ENCODE peak calls at places on chromosomes 11 and 22, in ten cellular contexts. M is right cardiac atrium; C is naive thymus-derived CD4-positive, alpha-beta T cell; B is endodermal cell; Q is right atrium auricular region; L is testis; T is tibial nerve; Z is lung; I is AG04450; E is AG09309. U is an unnamed sample.

GRCh38 chr11:117823294-117823940 is 1.1 kb downstream of the FXYD2 start:
- DNase-seq in M (peak; percentile 45), T (no peak), C (peak; percentile 67), B (peak; percentile 79), Z (no peak), Q (no peak), I (no peak), E (no peak), L (peak; percentile 12), U (no peak)

GRCh38 chr22:23829845-23830372 is 8.9 kb downstream of the DERL3 start:
- DNase-seq in L (no peak), B (no peak), Q (no peak), C (no peak), E (peak; percentile 85), M (no peak), Z (no peak), I (peak; percentile 77), T (no peak), U (no peak)

GRCh38 chr11:117072517-117073218 is 25.6 kb downstream of the SIK3 start:
- DNase-seq in C (no peak), M (no peak), I (peak; percentile 75), T (no peak), E (peak; percentile 79), B (no peak), L (no peak), Q (no peak), Z (no peak), U (peak; percentile 92)

GRCh38 chr11:107562647-107563208 is 2.8 kb downstream of the ALKBH8 start:
- DNase-seq in I (no peak), L (no peak), Q (no peak), E (no peak), C (no peak), M (no peak), Z (no peak), B (no peak), T (no peak), U (no peak)

GRCh38 chr22:32005453-32005852 is 37.6 kb upstream of the SLC5A1 start:
- DNase-seq in C (no peak), B (no peak), E (peak; percentile 24), I (no peak), M (no peak), L (no peak), Z (no peak), Q (no peak), T (no peak), U (no peak)

GRCh38 chr11:67073908-67074307 is 17.3 kb downstream of the RHOD start:
- DNase-seq in I (no peak), M (no peak), C (no peak), T (no peak), E (no peak), L (no peak), B (no peak), Z (no peak), Q (no peak), U (no peak)

GRCh38 chr11:129605815-129606214 is 209.8 kb upstream of the TMEM45B start:
- DNase-seq in B (no peak), Q (no peak), T (no peak), M (no peak), I (no peak), Z (no peak), L (no peak), E (no peak), C (no peak), U (no peak)

GRCh38 chr11:4118107-4118506 is 23.5 kb downstream of the RRM1 start:
- DNase-seq in Q (no peak), B (no peak), E (no peak), M (no peak), T (no peak), I (no peak), C (no peak), Z (no peak), L (no peak), U (no peak)

GRCh38 chr11:109612481-109612880 is 190.5 kb downstream of the C11orf87 start:
- DNase-seq in M (no peak), C (no peak), E (no peak), B (no peak), Z (no peak), Q (no peak), I (no peak), L (no peak), T (no peak), U (no peak)

GRCh38 chr11:129359748-129360147 is 15.9 kb upstream of the BARX2 start:
- DNase-seq in I (no peak), C (no peak), M (no peak), L (no peak), T (no peak), Q (no peak), E (no peak), Z (no peak), B (no peak), U (no peak)

GRCh38 chr11:2151500-2152257 is 9.3 kb downstream of the INS start:
- DNase-seq in B (peak; percentile 95), Q (peak; percentile 83), I (peak; percentile 27), T (peak; percentile 80), M (peak; percentile 74), Z (peak; percentile 78), E (peak; percentile 4), L (peak; percentile 91), C (peak; percentile 81), U (peak; percentile 28)
- H3K4me3 ChIP-seq in B (no peak overlapping the region), Q (no peak overlapping the region), I (no peak overlapping the region), T (peak overlapping the region; percentile 11), M (no peak overlapping the region), Z (no peak overlapping the region), E (no peak overlapping the region), L (no peak overlapping the region), C (peak overlapping the region; percentile 44), U (no peak overlapping the region)

GRCh38 chr11:115660072-115660805 is 156.0 kb upstream of the CADM1 start:
- DNase-seq in M (no peak), Q (no peak), C (no peak), Z (no peak), I (no peak), L (no peak), T (no peak), B (peak; percentile 64), E (no peak), U (no peak)

GRCh38 chr11:115657586-115657985 is 153.4 kb upstream of the CADM1 start:
- DNase-seq in C (no peak), I (no peak), B (no peak), E (no peak), Q (no peak), T (no peak), L (no peak), Z (no peak), M (no peak), U (no peak)

GRCh38 chr11:115656041-115656440 is 151.8 kb upstream of the CADM1 start:
- DNase-seq in C (no peak), Q (no peak), L (no peak), E (no peak), B (no peak), M (no peak), I (no peak), T (no peak), Z (no peak), U (no peak)

GRCh38 chr11:115656684-115657083 is 152.5 kb upstream of the CADM1 start:
- DNase-seq in B (no peak), Z (no peak), E (no peak), C (no peak), M (no peak), Q (no peak), T (no peak), I (no peak), L (no peak), U (no peak)

GRCh38 chr11:115659061-115659963 is 155.1 kb upstream of the CADM1 start:
- DNase-seq in B (peak; percentile 79), Z (no peak), I (no peak), Q (no peak), L (peak; percentile 31), C (no peak), T (no peak), E (no peak), M (peak; percentile 39), U (peak; percentile 35)
- H3K4me3 ChIP-seq in B (peak overlapping the region; percentile 81), Z (no peak overlapping the region), I (peak overlapping the region; percentile 51), Q (peak overlapping the region; percentile 57), L (peak overlapping the region; percentile 43), C (no peak overlapping the region), T (peak overlapping the region; percentile 37), E (peak overlapping the region; percentile 27), M (peak overlapping the region; percentile 29), U (peak overlapping the region; percentile 6)

GRCh38 chr11:78961938-78962701 is 387.5 kb upstream of the NARS2 start:
- DNase-seq in E (no peak), C (no peak), B (peak; percentile 94), T (no peak), M (peak; percentile 31), Q (no peak), I (peak; percentile 18), L (peak; percentile 71), Z (no peak), U (no peak)
- H3K4me3 ChIP-seq in E (no peak overlapping the region), C (no peak overlapping the region), B (peak overlapping the region; percentile 28), T (no peak overlapping the region), M (no peak overlapping the region), Q (peak overlapping the region; percentile 28), I (peak overlapping the region; percentile 49), L (peak overlapping the region; percentile 30), Z (no peak overlapping the region), U (no peak overlapping the region)

GRCh38 chr11:111733655-111734088 is 32.5 kb downstream of the PPP2R1B start:
- DNase-seq in B (peak; percentile 53), M (peak; percentile 49), C (no peak), Z (no peak), T (no peak), Q (no peak), E (no peak), L (no peak), I (no peak), U (no peak)

GRCh38 chr11:111736191-111736590 is 30.0 kb downstream of the PPP2R1B start:
- DNase-seq in C (no peak), Z (no peak), M (peak; percentile 36), I (peak; percentile 57), L (no peak), E (peak; percentile 39), T (no peak), B (no peak), Q (no peak), U (no peak)

GRCh38 chr11:111734383-111735261 is 31.6 kb downstream of the PPP2R1B start:
- DNase-seq in L (no peak), M (no peak), C (no peak), Z (no peak), E (no peak), T (no peak), Q (no peak), B (peak; percentile 57), I (no peak), U (no peak)

GRCh38 chr11:111736621-111737055 is 29.6 kb downstream of the PPP2R1B start:
- DNase-seq in Q (no peak), E (no peak), Z (no peak), C (no peak), I (no peak), B (no peak), M (no peak), L (no peak), T (no peak), U (no peak)

DNA sequence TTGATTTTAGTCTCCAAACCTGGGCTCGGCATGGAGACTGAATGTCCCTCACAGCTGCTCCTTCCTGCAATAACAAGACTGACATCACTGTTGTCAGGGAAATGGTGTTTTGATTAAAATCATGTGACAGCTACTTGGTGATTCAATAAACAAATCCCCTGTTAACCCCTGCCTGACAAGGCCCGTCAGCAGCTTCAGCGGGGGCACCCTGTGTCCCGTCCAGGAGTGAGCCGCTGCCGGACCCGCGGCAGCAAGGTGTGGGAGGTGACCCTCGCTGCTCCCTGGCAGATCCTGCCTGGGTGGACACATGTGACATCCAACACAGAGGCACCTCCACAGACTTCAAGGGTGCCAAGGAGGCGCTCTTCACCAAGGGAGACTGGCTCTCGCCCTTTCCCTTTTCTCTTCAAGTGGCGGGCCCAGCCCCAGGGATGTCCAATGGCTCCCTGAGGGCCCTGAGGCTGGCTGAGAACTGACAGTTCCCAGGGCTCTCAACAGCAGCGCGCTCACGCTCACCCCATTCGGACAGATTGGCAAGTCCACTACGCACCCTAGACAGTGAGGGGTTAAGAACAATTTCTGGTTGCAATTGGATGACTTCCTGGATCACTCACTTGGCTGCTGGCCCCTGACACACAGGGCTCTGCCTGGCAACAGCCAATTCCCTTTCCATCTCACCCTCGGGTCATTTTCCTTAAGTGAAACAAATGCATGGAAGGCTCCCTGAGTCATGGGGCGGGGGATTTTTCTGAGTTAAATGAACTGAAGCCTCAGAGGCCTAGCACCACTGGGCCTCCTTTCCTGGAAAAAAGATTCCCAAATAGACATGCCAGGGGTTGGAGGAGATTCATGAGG is 30.7 kb downstream of the PPP2R1B start:
- DNase-seq in B (peak; percentile 57), L (no peak), Z (peak; percentile 63), C (no peak), Q (peak; percentile 93), E (peak; percentile 97), T (peak; percentile 82), I (peak; percentile 96), M (peak; percentile 88), U (no peak)
- H3K4me3 ChIP-seq in B (no peak overlapping the region), L (no peak overlapping the region), Z (no peak overlapping the region), C (no peak overlapping the region), Q (peak overlapping the region; percentile 43), E (peak overlapping the region; percentile 34), T (peak overlapping the region; percentile 24), I (peak overlapping the region; percentile 43), M (peak overlapping the region; percentile 38), U (no peak overlapping the region)

U was measured in HL-60.